ENCODE peak calls at places on chromosomes 11 and 22, in nine cellular contexts. One of them, this sample, is unnamed.

GRCh38 chr11:26983645-26984044 is 10.3 kb upstream of the FIBIN start:
- DNase-seq in cardiac muscle cell: no peak
- DNase-seq in neural crest cell: no peak
- DNase-seq in osteocyte: no peak
- DNase-seq in cardiac fibroblast: no peak
- DNase-seq in sigmoid colon: no peak
- DNase-seq in A549: no peak
- DNase-seq in B cell: no peak
- DNase-seq in mesothelial cell of epicardium: no peak
- DNase-seq in this sample: no peak

GRCh38 chr11:503179-503981 is 3.7 kb downstream of the RNH1 start:
- DNase-seq in sigmoid colon: peak; percentile 84
- DNase-seq in neural crest cell: no peak
- DNase-seq in cardiac fibroblast: peak; percentile 56
- DNase-seq in B cell: peak; percentile 48
- DNase-seq in cardiac muscle cell: peak; percentile 84
- DNase-seq in A549: no peak
- DNase-seq in osteocyte: no peak
- DNase-seq in mesothelial cell of epicardium: no peak
- DNase-seq in this sample: no peak

GRCh38 chr11:73950869-73951710 is at the start of gene DNAJB13:
- DNase-seq in B cell: peak; percentile 59
- DNase-seq in cardiac muscle cell: peak; percentile 58
- DNase-seq in A549: peak; percentile 67
- DNase-seq in neural crest cell: peak; percentile 47
- DNase-seq in cardiac fibroblast: peak; percentile 61
- DNase-seq in osteocyte: no peak
- DNase-seq in mesothelial cell of epicardium: no peak
- DNase-seq in sigmoid colon: peak; percentile 33
- DNase-seq in this sample: no peak

GRCh38 chr11:126815111-126815510 is 185.5 kb downstream of the KIRREL3 start:
- DNase-seq in cardiac fibroblast: peak; percentile 3
- DNase-seq in cardiac muscle cell: no peak
- DNase-seq in A549: no peak
- DNase-seq in neural crest cell: no peak
- DNase-seq in B cell: no peak
- DNase-seq in sigmoid colon: no peak
- DNase-seq in mesothelial cell of epicardium: no peak
- DNase-seq in osteocyte: no peak
- DNase-seq in this sample: no peak

GRCh38 chr11:45162916-45163879 is 16.8 kb downstream of the PRDM11 start:
- DNase-seq in sigmoid colon: peak; percentile 57
- DNase-seq in osteocyte: no peak
- DNase-seq in A549: no peak
- DNase-seq in B cell: no peak
- DNase-seq in cardiac fibroblast: no peak
- DNase-seq in mesothelial cell of epicardium: no peak
- DNase-seq in cardiac muscle cell: no peak
- DNase-seq in neural crest cell: no peak
- DNase-seq in this sample: peak; percentile 50

GRCh38 chr11:119521551-119521950 is 98.6 kb upstream of the THY1 start:
- DNase-seq in mesothelial cell of epicardium: no peak
- DNase-seq in neural crest cell: no peak
- DNase-seq in B cell: no peak
- DNase-seq in cardiac fibroblast: no peak
- DNase-seq in A549: no peak
- DNase-seq in cardiac muscle cell: no peak
- DNase-seq in sigmoid colon: no peak
- DNase-seq in osteocyte: no peak
- DNase-seq in this sample: peak; percentile 68

GRCh38 chr11:2135648-2136201 is 3.5 kb downstream of the IGF2 start:
- DNase-seq in neural crest cell: no peak
- DNase-seq in osteocyte: no peak
- DNase-seq in sigmoid colon: no peak
- DNase-seq in A549: no peak
- DNase-seq in cardiac fibroblast: no peak
- DNase-seq in cardiac muscle cell: no peak
- DNase-seq in B cell: no peak
- DNase-seq in mesothelial cell of epicardium: no peak
- DNase-seq in this sample: no peak

GRCh38 chr11:65571940-65572339 is 398 bp upstream of the FAM89B start:
- DNase-seq in cardiac muscle cell: peak; percentile 57
- DNase-seq in osteocyte: no peak
- DNase-seq in B cell: no peak
- DNase-seq in A549: peak; percentile 79
- DNase-seq in mesothelial cell of epicardium: no peak
- DNase-seq in cardiac fibroblast: peak; percentile 54
- DNase-seq in sigmoid colon: no peak
- DNase-seq in neural crest cell: no peak
- DNase-seq in this sample: no peak

GRCh38 chr11:104333977-104334376 is 170.0 kb upstream of the PDGFD start:
- DNase-seq in neural crest cell: no peak
- DNase-seq in osteocyte: no peak
- DNase-seq in cardiac muscle cell: no peak
- DNase-seq in mesothelial cell of epicardium: no peak
- DNase-seq in A549: peak; percentile 34
- DNase-seq in sigmoid colon: no peak
- DNase-seq in B cell: peak; percentile 2
- DNase-seq in cardiac fibroblast: peak; percentile 11
- DNase-seq in this sample: no peak

GRCh38 chr22:30883586-30884145 is 84.9 kb downstream of the MORC2 start:
- DNase-seq in osteocyte: no peak
- DNase-seq in B cell: no peak
- DNase-seq in neural crest cell: no peak
- DNase-seq in cardiac fibroblast: no peak
- DNase-seq in cardiac muscle cell: no peak
- DNase-seq in A549: no peak
- DNase-seq in mesothelial cell of epicardium: no peak
- DNase-seq in sigmoid colon: no peak
- DNase-seq in this sample: no peak

GRCh38 chr11:70736461-70736860 is 338.1 kb downstream of the CTTN start:
- DNase-seq in cardiac muscle cell: no peak
- DNase-seq in sigmoid colon: no peak
- DNase-seq in cardiac fibroblast: no peak
- DNase-seq in B cell: no peak
- DNase-seq in neural crest cell: no peak
- DNase-seq in osteocyte: no peak
- DNase-seq in mesothelial cell of epicardium: no peak
- DNase-seq in A549: no peak
- DNase-seq in this sample: peak; percentile 54

GRCh38 chr11:69637956-69638871 is 2.7 kb upstream of the CCND1 start:
- DNase-seq in A549: peak; percentile 75
- DNase-seq in cardiac muscle cell: peak; percentile 73
- DNase-seq in cardiac fibroblast: peak; percentile 77
- DNase-seq in neural crest cell: peak; percentile 67
- DNase-seq in sigmoid colon: peak; percentile 64
- DNase-seq in osteocyte: no peak
- DNase-seq in mesothelial cell of epicardium: peak; percentile 78
- DNase-seq in B cell: peak; percentile 39
- DNase-seq in this sample: peak; percentile 67

GRCh38 chr11:110830344-110831141 is 118.3 kb upstream of the ARHGAP20 start:
- DNase-seq in cardiac muscle cell: no peak
- DNase-seq in A549: no peak
- DNase-seq in cardiac fibroblast: peak; percentile 8
- DNase-seq in sigmoid colon: no peak
- DNase-seq in osteocyte: no peak
- DNase-seq in neural crest cell: no peak
- DNase-seq in mesothelial cell of epicardium: no peak
- DNase-seq in B cell: no peak
- DNase-seq in this sample: no peak

GRCh38 chr11:16456366-16456765 is 100.0 kb upstream of the SOX6 start:
- DNase-seq in A549: no peak
- DNase-seq in sigmoid colon: no peak
- DNase-seq in neural crest cell: no peak
- DNase-seq in B cell: no peak
- DNase-seq in osteocyte: no peak
- DNase-seq in cardiac fibroblast: no peak
- DNase-seq in cardiac muscle cell: no peak
- DNase-seq in mesothelial cell of epicardium: no peak
- DNase-seq in this sample: no peak

GRCh38 chr11:36447947-36448346 is 62.1 kb downstream of the TRAF6 start:
- DNase-seq in osteocyte: no peak
- DNase-seq in cardiac muscle cell: no peak
- DNase-seq in B cell: no peak
- DNase-seq in A549: no peak
- DNase-seq in neural crest cell: no peak
- DNase-seq in mesothelial cell of epicardium: peak; percentile 68
- DNase-seq in sigmoid colon: no peak
- DNase-seq in cardiac fibroblast: no peak
- DNase-seq in this sample: no peak

GRCh38 chr11:12118940-12119339 is 8.6 kb downstream of the MICAL2 start:
- DNase-seq in mesothelial cell of epicardium: no peak
- DNase-seq in osteocyte: no peak
- DNase-seq in neural crest cell: no peak
- DNase-seq in sigmoid colon: peak; percentile 81
- DNase-seq in cardiac muscle cell: no peak
- DNase-seq in B cell: no peak
- DNase-seq in A549: no peak
- DNase-seq in cardiac fibroblast: no peak
- DNase-seq in this sample: no peak
- TF ChIP-seq CTCF in mesothelial cell of epicardium: no peak
- TF ChIP-seq CTCF in osteocyte: peak; percentile 13
- TF ChIP-seq CTCF in neural crest cell: no peak
- TF ChIP-seq CTCF in sigmoid colon: no peak
- TF ChIP-seq CTCF in cardiac muscle cell: no peak
- TF ChIP-seq CTCF in B cell: no peak
- TF ChIP-seq CTCF in A549: no peak
- TF ChIP-seq CTCF in cardiac fibroblast: peak; percentile 8
- TF ChIP-seq CTCF in this sample: peak; percentile 35

GRCh38 chr11:32116668-32117067 is 25.8 kb downstream of the RCN1 start:
- DNase-seq in B cell: no peak
- DNase-seq in cardiac fibroblast: no peak
- DNase-seq in neural crest cell: no peak
- DNase-seq in osteocyte: no peak
- DNase-seq in A549: no peak
- DNase-seq in cardiac muscle cell: no peak
- DNase-seq in sigmoid colon: no peak
- DNase-seq in mesothelial cell of epicardium: no peak
- DNase-seq in this sample: no peak

GRCh38 chr11:32113200-32113599 is 22.3 kb downstream of the RCN1 start:
- DNase-seq in A549: no peak
- DNase-seq in B cell: no peak
- DNase-seq in sigmoid colon: no peak
- DNase-seq in cardiac fibroblast: peak; percentile 28
- DNase-seq in neural crest cell: no peak
- DNase-seq in mesothelial cell of epicardium: no peak
- DNase-seq in osteocyte: no peak
- DNase-seq in cardiac muscle cell: no peak
- DNase-seq in this sample: no peak

GRCh38 chr11:32118025-32118974 is 27.4 kb downstream of the RCN1 start:
- DNase-seq in sigmoid colon: no peak
- DNase-seq in osteocyte: no peak
- DNase-seq in mesothelial cell of epicardium: no peak
- DNase-seq in neural crest cell: no peak
- DNase-seq in A549: peak; percentile 24
- DNase-seq in cardiac fibroblast: peak; percentile 85
- DNase-seq in cardiac muscle cell: peak; percentile 54
- DNase-seq in B cell: no peak
- DNase-seq in this sample: no peak

GRCh38 chr11:32113637-32114203 is 22.8 kb downstream of the RCN1 start:
- DNase-seq in sigmoid colon: no peak
- DNase-seq in A549: no peak
- DNase-seq in mesothelial cell of epicardium: no peak
- DNase-seq in cardiac muscle cell: no peak
- DNase-seq in cardiac fibroblast: no peak
- DNase-seq in osteocyte: no peak
- DNase-seq in neural crest cell: no peak
- DNase-seq in B cell: no peak
- DNase-seq in this sample: no peak

DNA sequence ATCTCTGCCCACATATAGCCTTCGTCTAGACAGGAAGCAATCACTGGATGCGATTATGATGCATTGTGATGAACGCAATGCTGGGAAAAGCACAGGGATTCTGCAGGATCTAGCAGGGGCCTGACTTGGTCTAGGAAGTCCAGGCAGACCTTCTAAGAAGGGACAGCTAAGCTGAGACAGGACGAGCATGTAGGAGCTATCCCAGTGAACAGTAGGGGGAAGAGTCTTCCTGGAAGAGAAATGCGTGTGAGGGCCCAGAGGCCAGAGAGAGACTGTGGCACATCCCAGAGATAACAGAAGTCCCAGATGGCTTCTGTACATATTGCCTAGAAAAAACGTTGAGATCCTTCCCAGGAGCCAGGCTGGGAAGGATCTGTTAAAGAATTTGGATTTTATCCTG is 24.5 kb downstream of the RCN1 start:
- DNase-seq in A549: no peak
- DNase-seq in B cell: no peak
- DNase-seq in cardiac muscle cell: no peak
- DNase-seq in neural crest cell: no peak
- DNase-seq in mesothelial cell of epicardium: no peak
- DNase-seq in cardiac fibroblast: peak; percentile 21
- DNase-seq in osteocyte: no peak
- DNase-seq in sigmoid colon: no peak
- DNase-seq in this sample: no peak
- TF ChIP-seq CTCF in A549: no peak
- TF ChIP-seq CTCF in B cell: no peak
- TF ChIP-seq CTCF in cardiac muscle cell: peak; percentile 19
- TF ChIP-seq CTCF in neural crest cell: no peak
- TF ChIP-seq CTCF in mesothelial cell of epicardium: no peak
- TF ChIP-seq CTCF in cardiac fibroblast: no peak
- TF ChIP-seq CTCF in osteocyte: no peak
- TF ChIP-seq CTCF in sigmoid colon: no peak
- TF ChIP-seq CTCF in this sample: no peak

GRCh38 chr22:43044402-43044801 is 29.5 kb upstream of the PACSIN2 start:
- DNase-seq in cardiac fibroblast: no peak
- DNase-seq in A549: no peak
- DNase-seq in B cell: no peak
- DNase-seq in mesothelial cell of epicardium: no peak
- DNase-seq in neural crest cell: no peak
- DNase-seq in osteocyte: no peak
- DNase-seq in cardiac muscle cell: no peak
- DNase-seq in sigmoid colon: no peak
- DNase-seq in this sample: no peak
- TF ChIP-seq CTCF in cardiac fibroblast: no peak
- TF ChIP-seq CTCF in A549: no peak
- TF ChIP-seq CTCF in B cell: no peak
- TF ChIP-seq CTCF in mesothelial cell of epicardium: no peak
- TF ChIP-seq CTCF in neural crest cell: no peak
- TF ChIP-seq CTCF in osteocyte: no peak
- TF ChIP-seq CTCF in cardiac muscle cell: no peak
- TF ChIP-seq CTCF in sigmoid colon: no peak
- TF ChIP-seq CTCF in this sample: no peak

DNA sequence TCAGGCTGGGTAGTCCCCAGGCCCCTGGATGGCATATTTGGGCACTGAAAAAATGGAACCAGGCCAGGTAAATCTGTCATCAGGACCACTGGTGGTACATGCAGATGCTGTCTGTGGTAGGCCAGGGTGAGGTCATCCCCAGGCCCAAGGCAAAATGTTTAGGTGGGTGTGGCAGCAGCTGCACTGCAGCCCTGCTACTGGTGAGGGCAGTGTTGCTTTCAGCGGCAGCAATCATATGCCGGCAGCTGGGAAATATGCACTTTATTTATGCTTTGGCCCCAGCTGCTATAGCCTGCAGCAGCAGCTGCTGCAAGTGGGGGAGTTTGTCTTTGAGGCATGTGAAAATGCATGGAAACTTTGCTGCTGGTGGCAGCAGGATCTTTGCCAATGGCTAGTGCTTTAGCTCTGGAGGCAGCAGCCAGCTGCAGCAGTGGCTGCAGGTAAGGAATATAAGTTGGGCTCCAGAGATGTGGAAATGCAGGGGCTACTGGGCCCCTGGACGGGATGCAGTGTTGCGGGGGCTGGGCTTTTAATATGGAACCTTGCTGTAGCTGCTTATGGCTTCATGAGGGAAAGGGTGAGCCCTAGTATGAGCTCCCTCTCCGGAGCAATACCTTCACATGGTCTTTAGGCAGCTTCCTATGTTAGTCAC is 365.7 kb upstream of the CADM1 start:
- DNase-seq in cardiac muscle cell: peak; percentile 7
- DNase-seq in A549: peak; percentile 7
- DNase-seq in cardiac fibroblast: peak; percentile 3
- DNase-seq in neural crest cell: no peak
- DNase-seq in B cell: peak; percentile 7
- DNase-seq in mesothelial cell of epicardium: no peak
- DNase-seq in sigmoid colon: no peak
- DNase-seq in osteocyte: no peak
- DNase-seq in this sample: no peak
- TF ChIP-seq CTCF in cardiac muscle cell: peak; percentile 32
- TF ChIP-seq CTCF in A549: no peak
- TF ChIP-seq CTCF in cardiac fibroblast: peak; percentile 22
- TF ChIP-seq CTCF in neural crest cell: peak; percentile 70
- TF ChIP-seq CTCF in B cell: no peak
- TF ChIP-seq CTCF in mesothelial cell of epicardium: no peak
- TF ChIP-seq CTCF in sigmoid colon: no peak
- TF ChIP-seq CTCF in osteocyte: peak; percentile 64
- TF ChIP-seq CTCF in this sample: peak; percentile 80

This sample was measured in chondrocyte.